ENCODE peak calls at places on chromosomes 16 and 17, in six cellular contexts. One of them, this sample, is unnamed.
A peak's percentile ranks its signal among the peaks of the same experiment; 100 is the strongest.

GRCh38 chr17:21081967-21082366 is 39.2 kb upstream of the USP22 start:
- DNase-seq in COR-L47: no peak
- DNase-seq in ovary: no peak
- DNase-seq in activated T-cell treated with anti-CD3 and anti-CD28 coated beads for 4 hours: no peak
- DNase-seq in NCI-H1105: no peak
- DNase-seq in activated T-helper 1 cell treated with Interleukin-2 at 50 U/mL for 16 hours: no peak
- DNase-seq in this sample: no peak

GRCh38 chr16:54424043-54424451 is 137.5 kb upstream of the IRX3 start:
- DNase-seq in COR-L47: no peak
- DNase-seq in ovary: no peak
- DNase-seq in activated T-cell treated with anti-CD3 and anti-CD28 coated beads for 4 hours: no peak
- DNase-seq in NCI-H1105: no peak
- DNase-seq in activated T-helper 1 cell treated with Interleukin-2 at 50 U/mL for 16 hours: no peak
- DNase-seq in this sample: no peak

GRCh38 chr16:55047903-55048497 is 117.3 kb downstream of the IRX5 start:
- DNase-seq in COR-L47: no peak
- DNase-seq in ovary: no peak
- DNase-seq in activated T-cell treated with anti-CD3 and anti-CD28 coated beads for 4 hours: no peak
- DNase-seq in NCI-H1105: no peak
- DNase-seq in activated T-helper 1 cell treated with Interleukin-2 at 50 U/mL for 16 hours: no peak
- DNase-seq in this sample: no peak

GRCh38 chr16:29922326-29922725 is 3.7 kb downstream of the KCTD13 start:
- DNase-seq in COR-L47: no peak
- DNase-seq in ovary: no peak
- DNase-seq in activated T-cell treated with anti-CD3 and anti-CD28 coated beads for 4 hours: no peak
- DNase-seq in NCI-H1105: no peak
- DNase-seq in activated T-helper 1 cell treated with Interleukin-2 at 50 U/mL for 16 hours: no peak
- DNase-seq in this sample: no peak

GRCh38 chr17:42792545-42792944 is 6.0 kb downstream of the COA3 start:
- DNase-seq in COR-L47: no peak
- DNase-seq in ovary: no peak
- DNase-seq in activated T-cell treated with anti-CD3 and anti-CD28 coated beads for 4 hours: no peak
- DNase-seq in NCI-H1105: no peak
- DNase-seq in activated T-helper 1 cell treated with Interleukin-2 at 50 U/mL for 16 hours: no peak
- DNase-seq in this sample: no peak

GRCh38 chr17:45910667-45911066 is 16.3 kb downstream of the MAPT start:
- DNase-seq in COR-L47: no peak
- DNase-seq in ovary: no peak
- DNase-seq in activated T-cell treated with anti-CD3 and anti-CD28 coated beads for 4 hours: no peak
- DNase-seq in NCI-H1105: no peak
- DNase-seq in activated T-helper 1 cell treated with Interleukin-2 at 50 U/mL for 16 hours: no peak
- DNase-seq in this sample: no peak

GRCh38 chr17:5210091-5210490 is 18.4 kb upstream of the ZNF594 start:
- DNase-seq in COR-L47: no peak
- DNase-seq in ovary: no peak
- DNase-seq in activated T-cell treated with anti-CD3 and anti-CD28 coated beads for 4 hours: no peak
- DNase-seq in NCI-H1105: no peak
- DNase-seq in activated T-helper 1 cell treated with Interleukin-2 at 50 U/mL for 16 hours: no peak
- DNase-seq in this sample: no peak

GRCh38 chr16:58422809-58423208 is 30.5 kb downstream of the GINS3 start:
- DNase-seq in COR-L47: no peak
- DNase-seq in ovary: no peak
- DNase-seq in activated T-cell treated with anti-CD3 and anti-CD28 coated beads for 4 hours: no peak
- DNase-seq in NCI-H1105: no peak
- DNase-seq in activated T-helper 1 cell treated with Interleukin-2 at 50 U/mL for 16 hours: no peak
- DNase-seq in this sample: peak; percentile 6

GRCh38 chr16:66502020-66502913 is 47.7 kb downstream of the TK2 start:
- DNase-seq in COR-L47: no peak
- DNase-seq in ovary: peak; percentile 92
- DNase-seq in activated T-cell treated with anti-CD3 and anti-CD28 coated beads for 4 hours: no peak
- DNase-seq in NCI-H1105: no peak
- DNase-seq in activated T-helper 1 cell treated with Interleukin-2 at 50 U/mL for 16 hours: no peak
- DNase-seq in this sample: peak; percentile 55

GRCh38 chr16:87582221-87582965 is 19.9 kb upstream of the JPH3 start:
- DNase-seq in COR-L47: no peak
- DNase-seq in ovary: peak; percentile 86
- DNase-seq in activated T-cell treated with anti-CD3 and anti-CD28 coated beads for 4 hours: no peak
- DNase-seq in NCI-H1105: no peak
- DNase-seq in activated T-helper 1 cell treated with Interleukin-2 at 50 U/mL for 16 hours: no peak
- DNase-seq in this sample: peak; percentile 83

GRCh38 chr17:34499576-34499975 is 79.8 kb upstream of the TMEM132E start:
- DNase-seq in COR-L47: no peak
- DNase-seq in ovary: no peak
- DNase-seq in activated T-cell treated with anti-CD3 and anti-CD28 coated beads for 4 hours: no peak
- DNase-seq in NCI-H1105: no peak
- DNase-seq in activated T-helper 1 cell treated with Interleukin-2 at 50 U/mL for 16 hours: no peak
- DNase-seq in this sample: no peak

GRCh38 chr16:30723725-30724355 is 24.4 kb upstream of the PHKG2 start:
- DNase-seq in COR-L47: no peak
- DNase-seq in ovary: no peak
- DNase-seq in activated T-cell treated with anti-CD3 and anti-CD28 coated beads for 4 hours: no peak
- DNase-seq in NCI-H1105: no peak
- DNase-seq in activated T-helper 1 cell treated with Interleukin-2 at 50 U/mL for 16 hours: no peak
- DNase-seq in this sample: no peak